ENCODE peak calls at places on chromosome 19, in four cellular contexts. One of them, this sample, is unnamed.

GRCh38 chr19:2824129-2824528 is 4.5 kb downstream of the ZNF554 start:
- DNase-seq in HepG2: no peak
- DNase-seq in K562: no peak
- DNase-seq in GM12878: no peak
- DNase-seq in this sample: no peak

GRCh38 chr19:51016798-51017683 is 2.5 kb downstream of the KLK10 start:
- DNase-seq in HepG2: peak; percentile 31
- DNase-seq in K562: peak; percentile 83
- DNase-seq in GM12878: no peak
- DNase-seq in this sample: peak; percentile 84

GRCh38 chr19:5480427-5480836 is 25.2 kb downstream of the ZNRF4 start:
- DNase-seq in HepG2: peak; percentile 30
- DNase-seq in K562: peak; percentile 55
- DNase-seq in GM12878: no peak
- DNase-seq in this sample: peak; percentile 69

GRCh38 chr19:23283925-23284324 is 33.7 kb upstream of the ZNF724 start:
- DNase-seq in HepG2: peak; percentile 54
- DNase-seq in K562: peak; percentile 23
- DNase-seq in GM12878: no peak
- DNase-seq in this sample: peak; percentile 49

GRCh38 chr19:51607077-51607476 is 23.1 kb downstream of the SIGLEC5 start:
- DNase-seq in HepG2: no peak
- DNase-seq in K562: no peak
- DNase-seq in GM12878: peak; percentile 90
- DNase-seq in this sample: no peak

GRCh38 chr19:44750713-44751112 is 2.2 kb downstream of the BCL3 start:
- DNase-seq in HepG2: no peak
- DNase-seq in K562: no peak
- DNase-seq in GM12878: no peak
- DNase-seq in this sample: no peak

GRCh38 chr19:38862321-38863059 is 12.7 kb upstream of the HNRNPL start:
- DNase-seq in HepG2: no peak
- DNase-seq in K562: no peak
- DNase-seq in GM12878: no peak
- DNase-seq in this sample: no peak

GRCh38 chr19:10402441-10403038 is 802 bp downstream of the CDC37 start:
- DNase-seq in HepG2: peak; percentile 64
- DNase-seq in K562: peak; percentile 36
- DNase-seq in GM12878: no peak
- DNase-seq in this sample: no peak

GRCh38 chr19:16899566-16900075 is 10.8 kb downstream of the F2RL3 start:
- DNase-seq in HepG2: peak; percentile 22
- DNase-seq in K562: peak; percentile 65
- DNase-seq in GM12878: no peak
- DNase-seq in this sample: peak; percentile 36

GRCh38 chr19:719636-720377 is 11.1 kb downstream of the PALM start:
- DNase-seq in HepG2: no peak
- DNase-seq in K562: peak; percentile 91
- DNase-seq in GM12878: no peak
- DNase-seq in this sample: no peak

DNA sequence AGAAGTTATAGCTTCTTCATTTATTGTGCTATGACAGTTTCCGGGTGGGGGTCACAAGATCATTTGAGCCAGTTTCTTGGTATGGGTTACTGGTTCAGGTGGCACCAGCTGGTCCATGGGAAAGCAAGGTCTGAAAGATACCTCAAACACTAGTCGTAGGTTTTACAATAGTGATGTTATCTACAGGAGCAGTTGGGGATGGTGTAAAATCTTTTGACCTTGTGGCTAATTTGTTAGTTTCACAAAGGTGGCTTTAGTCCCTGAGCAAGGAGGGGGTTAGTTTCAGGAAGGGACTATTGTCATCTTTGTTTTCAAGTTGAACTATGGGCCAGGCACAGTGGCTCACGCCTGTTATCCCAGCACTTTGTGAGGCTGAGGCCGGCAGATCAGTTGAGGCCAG is 24.6 kb downstream of the CHST8 start:
- DNase-seq in HepG2: no peak
- DNase-seq in K562: no peak
- DNase-seq in GM12878: no peak
- DNase-seq in this sample: no peak
- TF ChIP-seq BHLHE40 in HepG2: no peak
- TF ChIP-seq BHLHE40 in K562: no peak
- TF ChIP-seq BHLHE40 in GM12878: no peak
- TF ChIP-seq BHLHE40 in this sample: no peak

DNA sequence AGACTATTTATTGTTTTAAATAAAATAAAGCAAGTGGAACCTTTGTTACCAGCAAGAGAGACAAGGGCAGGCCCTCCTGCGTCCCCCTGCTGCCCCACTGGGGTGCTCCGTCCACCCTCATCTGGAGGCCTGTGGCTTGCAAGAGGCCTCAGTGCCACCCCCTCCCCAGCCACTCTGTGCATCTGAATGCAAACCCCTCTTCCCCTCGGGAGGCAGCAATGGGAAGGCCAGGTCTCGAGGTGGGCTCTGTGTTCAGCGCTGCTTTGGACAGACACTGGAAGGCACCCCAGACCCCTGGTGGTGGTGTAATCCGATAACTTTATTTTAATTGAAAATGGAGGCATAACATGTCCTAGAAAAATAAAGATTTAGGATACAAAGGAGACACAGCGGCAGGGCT is 4.6 kb downstream of the SIX5 start:
- DNase-seq in HepG2: no peak
- DNase-seq in K562: no peak
- DNase-seq in GM12878: no peak
- DNase-seq in this sample: no peak
- TF ChIP-seq TARDBP in HepG2: no peak
- TF ChIP-seq TARDBP in K562: no peak
- TF ChIP-seq TARDBP in GM12878: no peak
- TF ChIP-seq TARDBP in this sample: no peak

GRCh38 chr19:9057505-9058258 is 29.2 kb upstream of the OR1M1 start:
- DNase-seq in HepG2: no peak
- DNase-seq in K562: no peak
- DNase-seq in GM12878: no peak
- DNase-seq in this sample: no peak
- TF ChIP-seq BHLHE40 in HepG2: no peak
- TF ChIP-seq BHLHE40 in K562: no peak
- TF ChIP-seq BHLHE40 in GM12878: no peak
- TF ChIP-seq BHLHE40 in this sample: no peak

DNA sequence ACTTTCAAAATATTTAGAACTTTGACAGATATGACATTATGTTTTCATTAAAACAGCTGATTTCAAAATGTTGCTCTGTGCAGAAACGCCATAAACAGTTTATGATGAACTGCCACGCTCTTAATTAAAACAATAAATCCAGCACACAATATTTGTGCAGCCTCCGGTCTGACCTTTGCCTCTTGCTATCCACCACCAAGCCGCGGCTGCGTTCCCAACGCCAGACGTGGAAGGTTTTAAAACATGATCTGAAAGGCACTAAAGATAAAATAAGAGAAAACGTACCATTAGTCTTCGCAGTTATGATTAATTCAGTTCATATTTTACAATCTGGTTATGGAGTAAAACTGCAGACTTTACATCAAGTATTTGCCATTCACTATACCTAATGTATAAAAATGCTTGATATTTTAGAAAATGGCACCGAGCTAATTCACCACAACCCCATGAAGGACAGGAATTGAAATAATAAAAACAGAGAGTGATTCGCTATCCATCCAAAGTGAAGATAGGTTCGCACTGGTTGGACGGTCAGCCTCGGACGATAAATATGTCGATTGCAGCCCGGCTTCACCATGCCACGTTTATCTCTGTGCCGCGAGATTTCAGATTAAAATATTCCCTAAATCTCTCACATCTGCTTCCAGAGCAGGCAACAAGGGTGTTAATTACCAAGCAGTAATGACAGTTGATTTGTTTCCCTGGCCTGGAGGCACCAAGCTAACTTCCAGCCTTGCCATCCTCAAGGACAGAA is 103.3 kb upstream of the ZNF507 start:
- DNase-seq in HepG2: no peak
- DNase-seq in K562: no peak
- DNase-seq in GM12878: no peak
- DNase-seq in this sample: no peak
- TF ChIP-seq TARDBP in HepG2: no peak
- TF ChIP-seq TARDBP in K562: no peak
- TF ChIP-seq TARDBP in GM12878: no peak
- TF ChIP-seq TARDBP in this sample: no peak

DNA sequence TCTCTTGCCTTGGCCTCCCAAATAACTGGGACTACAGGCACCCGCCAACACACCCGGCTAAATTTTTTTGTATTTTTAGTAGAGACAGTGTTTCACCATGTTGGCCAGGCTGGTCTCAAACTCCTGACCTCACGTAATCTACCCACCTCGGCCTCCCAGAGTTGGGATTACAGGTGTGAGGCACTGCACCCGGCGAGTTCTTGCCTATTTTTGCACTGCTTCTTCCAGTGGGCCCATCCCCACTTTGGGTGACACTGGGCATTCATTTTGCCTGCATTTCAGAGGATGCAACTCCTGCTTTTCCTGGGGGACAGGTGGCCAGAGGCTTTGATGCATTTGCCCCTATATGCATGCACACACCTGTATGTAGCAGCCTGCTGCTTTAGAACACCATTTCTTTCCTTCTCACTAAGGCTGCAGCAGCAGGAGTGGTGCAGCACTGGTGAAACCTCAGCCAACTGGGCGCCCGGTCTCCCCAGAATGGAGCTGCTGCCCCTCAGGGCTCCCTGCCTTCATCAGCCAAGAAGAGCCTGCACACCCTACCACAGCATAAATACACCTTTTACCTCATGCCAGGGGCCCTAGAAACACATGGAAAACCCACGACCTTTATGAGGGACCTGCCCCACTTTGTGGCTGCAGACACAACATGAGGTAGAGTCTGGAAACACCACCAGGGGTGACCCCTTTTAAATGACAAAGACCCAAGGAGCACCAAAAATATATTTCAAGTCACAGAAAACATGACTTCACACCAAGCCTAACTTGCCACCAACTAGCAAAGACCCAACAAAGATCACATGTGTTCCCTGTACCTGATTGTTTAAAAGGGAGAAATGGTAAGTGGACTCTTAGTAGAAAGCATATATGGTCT is 36.8 kb upstream of the POP4 start:
- DNase-seq in HepG2: no peak
- DNase-seq in K562: no peak
- DNase-seq in GM12878: no peak
- DNase-seq in this sample: no peak
- TF ChIP-seq BHLHE40 in HepG2: no peak
- TF ChIP-seq BHLHE40 in K562: no peak
- TF ChIP-seq BHLHE40 in GM12878: no peak
- TF ChIP-seq BHLHE40 in this sample: no peak

GRCh38 chr19:42098781-42099180 is 22.8 kb downstream of the ZNF574 start:
- DNase-seq in HepG2: no peak
- DNase-seq in K562: no peak
- DNase-seq in GM12878: no peak
- DNase-seq in this sample: no peak
- TF ChIP-seq TARDBP in HepG2: no peak
- TF ChIP-seq TARDBP in K562: no peak
- TF ChIP-seq TARDBP in GM12878: no peak
- TF ChIP-seq TARDBP in this sample: no peak

This sample was measured in HEK293T.